ENCODE peak calls at places on chromosomes 12 and 14, in six cellular contexts. One of them, this sample, is unnamed.
A peak's percentile ranks its signal among the peaks of the same experiment; 100 is the strongest.

GRCh38 chr12:93245543-93245942 is 132.2 kb upstream of the NUDT4 start:
- DNase-seq in mesenchymal stem cell: no peak
- DNase-seq in IMR-90: no peak
- DNase-seq in H9: no peak
- DNase-seq in trophoblast cell: no peak
- DNase-seq in H1: no peak
- DNase-seq in this sample: no peak

GRCh38 chr12:6089041-6089823 is 35.2 kb downstream of the VWF start:
- DNase-seq in mesenchymal stem cell: no peak
- DNase-seq in IMR-90: peak; percentile 52
- DNase-seq in H9: peak; percentile 71
- DNase-seq in trophoblast cell: no peak
- DNase-seq in H1: no peak
- DNase-seq in this sample: no peak

GRCh38 chr14:34536951-34537676 is 2.4 kb downstream of the EAPP start:
- DNase-seq in mesenchymal stem cell: peak; percentile 37
- DNase-seq in IMR-90: peak; percentile 76
- DNase-seq in H9: no peak
- DNase-seq in trophoblast cell: peak; percentile 32
- DNase-seq in H1: no peak
- DNase-seq in this sample: no peak

GRCh38 chr12:88163371-88163770 is 21.3 kb downstream of the TMTC3 start:
- DNase-seq in mesenchymal stem cell: no peak
- DNase-seq in IMR-90: no peak
- DNase-seq in H9: no peak
- DNase-seq in trophoblast cell: no peak
- DNase-seq in H1: no peak
- DNase-seq in this sample: no peak

GRCh38 chr12:76782440-76782996 is 18.6 kb downstream of the ZDHHC17 start:
- DNase-seq in mesenchymal stem cell: peak; percentile 35
- DNase-seq in IMR-90: no peak
- DNase-seq in H9: no peak
- DNase-seq in trophoblast cell: no peak
- DNase-seq in H1: no peak
- DNase-seq in this sample: no peak

GRCh38 chr14:79044894-79045624 is 874.9 kb downstream of the NRXN3 start:
- DNase-seq in mesenchymal stem cell: peak; percentile 51
- DNase-seq in IMR-90: peak; percentile 88
- DNase-seq in H9: peak; percentile 61
- DNase-seq in trophoblast cell: peak; percentile 93
- DNase-seq in H1: no peak
- DNase-seq in this sample: no peak

GRCh38 chr14:63897706-63898105 is 44.9 kb downstream of the SYNE2 start:
- DNase-seq in mesenchymal stem cell: peak; percentile 57
- DNase-seq in IMR-90: peak; percentile 70
- DNase-seq in H9: no peak
- DNase-seq in trophoblast cell: peak; percentile 46
- DNase-seq in H1: no peak
- DNase-seq in this sample: no peak

GRCh38 chr12:26971963-26972362 is 33.7 kb downstream of the FGFR1OP2 start:
- DNase-seq in mesenchymal stem cell: no peak
- DNase-seq in IMR-90: no peak
- DNase-seq in H9: no peak
- DNase-seq in trophoblast cell: no peak
- DNase-seq in H1: no peak
- DNase-seq in this sample: no peak

GRCh38 chr12:20212658-20213387 is 155.5 kb upstream of the PDE3A start:
- DNase-seq in mesenchymal stem cell: peak; percentile 99
- DNase-seq in IMR-90: peak; percentile 98
- DNase-seq in H9: peak; percentile 93
- DNase-seq in trophoblast cell: peak; percentile 27
- DNase-seq in H1: peak; percentile 54
- DNase-seq in this sample: peak; percentile 96

GRCh38 chr12:104480012-104480411 is 23.3 kb downstream of the CHST11 start:
- DNase-seq in mesenchymal stem cell: no peak
- DNase-seq in IMR-90: no peak
- DNase-seq in H9: no peak
- DNase-seq in trophoblast cell: no peak
- DNase-seq in H1: no peak
- DNase-seq in this sample: no peak

GRCh38 chr12:121823101-121823726 is 19.4 kb downstream of the SETD1B start:
- DNase-seq in mesenchymal stem cell: no peak
- DNase-seq in IMR-90: no peak
- DNase-seq in H9: peak; percentile 47
- DNase-seq in trophoblast cell: no peak
- DNase-seq in H1: no peak
- DNase-seq in this sample: no peak

GRCh38 chr12:49673446-49674317 is 33.5 kb downstream of the FMNL3 start:
- DNase-seq in mesenchymal stem cell: peak; percentile 98
- DNase-seq in IMR-90: peak; percentile 94
- DNase-seq in H9: peak; percentile 85
- DNase-seq in trophoblast cell: peak; percentile 35
- DNase-seq in H1: peak; percentile 61
- DNase-seq in this sample: peak; percentile 69

GRCh38 chr12:107523760-107524558 is 161.6 kb upstream of the PWP1 start:
- DNase-seq in mesenchymal stem cell: no peak
- DNase-seq in IMR-90: no peak
- DNase-seq in H9: no peak
- DNase-seq in trophoblast cell: no peak
- DNase-seq in H1: no peak
- DNase-seq in this sample: no peak

GRCh38 chr12:131714759-131715158 is 3.9 kb downstream of the SFSWAP start:
- DNase-seq in mesenchymal stem cell: no peak
- DNase-seq in IMR-90: no peak
- DNase-seq in H9: no peak
- DNase-seq in trophoblast cell: no peak
- DNase-seq in H1: no peak
- DNase-seq in this sample: no peak

GRCh38 chr12:131711551-131712205 is 788 bp downstream of the SFSWAP start:
- DNase-seq in mesenchymal stem cell: peak; percentile 7
- DNase-seq in IMR-90: no peak
- DNase-seq in H9: no peak
- DNase-seq in trophoblast cell: no peak
- DNase-seq in H1: no peak
- DNase-seq in this sample: no peak

GRCh38 chr12:131709226-131709625 is 1.7 kb upstream of the SFSWAP start:
- DNase-seq in mesenchymal stem cell: no peak
- DNase-seq in IMR-90: no peak
- DNase-seq in H9: no peak
- DNase-seq in trophoblast cell: no peak
- DNase-seq in H1: no peak
- DNase-seq in this sample: no peak

GRCh38 chr12:131713349-131713748 is 2.5 kb downstream of the SFSWAP start:
- DNase-seq in mesenchymal stem cell: no peak
- DNase-seq in IMR-90: no peak
- DNase-seq in H9: no peak
- DNase-seq in trophoblast cell: no peak
- DNase-seq in H1: no peak
- DNase-seq in this sample: no peak

DNA sequence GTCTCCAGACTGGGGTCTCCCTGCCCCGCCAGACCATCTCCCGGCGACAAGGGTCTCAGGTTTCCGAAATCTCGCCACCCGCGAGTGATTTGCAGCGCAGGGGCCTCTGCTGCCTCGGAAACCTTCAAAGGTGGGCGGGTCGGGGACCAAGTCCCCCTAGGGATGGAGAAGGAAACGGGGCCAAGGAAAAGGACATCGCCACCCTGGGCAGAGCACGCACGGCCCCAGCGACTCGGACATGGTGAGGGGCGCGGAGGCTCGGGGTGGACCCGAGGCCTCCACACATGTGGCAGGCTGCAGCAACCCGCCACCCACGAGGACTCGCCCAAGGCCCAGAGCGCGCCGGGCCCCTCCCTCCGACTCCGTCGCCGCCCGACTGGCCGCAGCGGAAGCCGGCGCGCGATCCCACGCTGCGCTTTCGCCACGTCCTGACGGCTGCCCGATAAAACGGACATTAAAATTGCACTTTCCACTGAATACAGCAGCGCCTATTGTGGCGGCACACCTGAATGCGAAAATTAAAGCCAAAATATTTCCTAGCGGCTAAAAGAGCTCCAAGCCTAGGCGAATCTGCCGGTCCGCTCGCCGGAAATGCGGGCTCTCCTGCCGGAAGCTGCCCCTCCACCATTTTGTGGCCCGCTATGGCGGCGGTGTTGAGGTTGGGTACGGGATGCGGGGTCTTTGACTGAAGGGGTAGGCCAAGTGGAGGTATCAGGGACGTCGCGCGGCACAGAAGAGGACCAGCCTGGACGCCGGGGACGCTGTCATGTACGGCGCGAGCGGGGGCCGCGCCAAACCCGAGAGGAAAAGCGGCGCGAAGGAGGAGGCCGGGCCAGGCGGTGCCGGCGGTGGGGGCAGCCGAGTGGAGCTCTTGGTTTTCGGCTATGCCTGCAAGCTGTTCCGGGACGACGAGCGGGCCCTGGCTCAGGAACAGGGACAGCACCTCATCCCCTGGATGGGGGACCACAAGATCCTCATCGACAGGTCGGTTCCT is at the start of gene SFSWAP:
- DNase-seq in mesenchymal stem cell: peak; percentile 85
- DNase-seq in IMR-90: peak; percentile 65
- DNase-seq in H9: peak; percentile 79
- DNase-seq in trophoblast cell: peak; percentile 57
- DNase-seq in H1: peak; percentile 87
- DNase-seq in this sample: peak; percentile 79
- H2AK5ac ChIP-seq in mesenchymal stem cell: no peak within 1 kb of the TSS
- H2AK5ac ChIP-seq in IMR-90: peak within 1 kb of the TSS; percentile 90
- H2AK5ac ChIP-seq in H9: peak within 1 kb of the TSS; percentile 28
- H2AK5ac ChIP-seq in trophoblast cell: peak within 1 kb of the TSS; percentile 87
- H2AK5ac ChIP-seq in H1: peak within 1 kb of the TSS; percentile 94
- H2AK5ac ChIP-seq in this sample: peak within 1 kb of the TSS; percentile 90

GRCh38 chr12:2344476-2344875 is 291.7 kb downstream of the CACNA1C start:
- DNase-seq in mesenchymal stem cell: no peak
- DNase-seq in IMR-90: no peak
- DNase-seq in H9: no peak
- DNase-seq in trophoblast cell: no peak
- DNase-seq in H1: no peak
- DNase-seq in this sample: no peak

GRCh38 chr12:2345902-2346301 is 293.1 kb downstream of the CACNA1C start:
- DNase-seq in mesenchymal stem cell: no peak
- DNase-seq in IMR-90: no peak
- DNase-seq in H9: no peak
- DNase-seq in trophoblast cell: no peak
- DNase-seq in H1: no peak
- DNase-seq in this sample: no peak

GRCh38 chr12:2341871-2342270 is 289.1 kb downstream of the CACNA1C start:
- DNase-seq in mesenchymal stem cell: peak; percentile 95
- DNase-seq in IMR-90: peak; percentile 89
- DNase-seq in H9: no peak
- DNase-seq in trophoblast cell: no peak
- DNase-seq in H1: no peak
- DNase-seq in this sample: no peak

GRCh38 chr12:2344892-2345291 is 292.1 kb downstream of the CACNA1C start:
- DNase-seq in mesenchymal stem cell: no peak
- DNase-seq in IMR-90: no peak
- DNase-seq in H9: no peak
- DNase-seq in trophoblast cell: no peak
- DNase-seq in H1: no peak
- DNase-seq in this sample: no peak

DNA sequence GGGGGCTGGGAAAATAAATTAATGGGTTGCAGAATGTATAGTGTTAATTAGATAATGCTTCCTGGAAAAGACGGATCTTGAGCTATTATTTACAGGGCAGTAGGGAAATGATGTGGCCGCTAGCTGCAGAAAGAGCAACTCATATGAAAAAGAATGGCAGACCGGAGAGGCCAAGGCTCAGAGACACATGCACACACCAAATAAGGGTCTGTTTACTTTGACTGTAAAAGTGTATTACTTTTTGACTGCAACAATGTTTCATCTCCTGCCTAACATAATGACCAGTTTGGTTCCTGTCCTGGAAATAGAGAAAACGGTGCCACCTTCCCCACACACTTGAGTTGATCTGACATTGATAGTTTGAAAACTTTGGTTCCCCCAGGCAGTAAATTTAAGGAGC is 290.9 kb downstream of the CACNA1C start:
- DNase-seq in mesenchymal stem cell: peak; percentile 32
- DNase-seq in IMR-90: no peak
- DNase-seq in H9: no peak
- DNase-seq in trophoblast cell: no peak
- DNase-seq in H1: no peak
- DNase-seq in this sample: no peak
- H4K91ac ChIP-seq in mesenchymal stem cell: no peak overlapping the region
- H4K91ac ChIP-seq in IMR-90: no peak overlapping the region
- H4K91ac ChIP-seq in H9: no peak overlapping the region
- H4K91ac ChIP-seq in trophoblast cell: no peak overlapping the region
- H4K91ac ChIP-seq in H1: no peak overlapping the region
- H4K91ac ChIP-seq in this sample: no peak overlapping the region

GRCh38 chr12:52990206-52990605 is 16.1 kb upstream of the EIF4B start:
- DNase-seq in mesenchymal stem cell: peak; percentile 38
- DNase-seq in IMR-90: peak; percentile 54
- DNase-seq in H9: no peak
- DNase-seq in trophoblast cell: no peak
- DNase-seq in H1: no peak
- DNase-seq in this sample: no peak
- H2AK5ac ChIP-seq in mesenchymal stem cell: no peak overlapping the region
- H2AK5ac ChIP-seq in IMR-90: no peak overlapping the region
- H2AK5ac ChIP-seq in H9: no peak overlapping the region
- H2AK5ac ChIP-seq in trophoblast cell: no peak overlapping the region
- H2AK5ac ChIP-seq in H1: no peak overlapping the region
- H2AK5ac ChIP-seq in this sample: no peak overlapping the region

GRCh38 chr12:1974812-1975211 is 29.4 kb downstream of the DCP1B start:
- DNase-seq in mesenchymal stem cell: no peak
- DNase-seq in IMR-90: no peak
- DNase-seq in H9: no peak
- DNase-seq in trophoblast cell: no peak
- DNase-seq in H1: no peak
- DNase-seq in this sample: no peak

GRCh38 chr12:1977109-1977508 is 27.1 kb downstream of the DCP1B start:
- DNase-seq in mesenchymal stem cell: no peak
- DNase-seq in IMR-90: no peak
- DNase-seq in H9: no peak
- DNase-seq in trophoblast cell: no peak
- DNase-seq in H1: no peak
- DNase-seq in this sample: no peak

GRCh38 chr12:1970331-1970900 is 33.8 kb downstream of the DCP1B start:
- DNase-seq in mesenchymal stem cell: no peak
- DNase-seq in IMR-90: no peak
- DNase-seq in H9: no peak
- DNase-seq in trophoblast cell: no peak
- DNase-seq in H1: no peak
- DNase-seq in this sample: no peak

GRCh38 chr12:1972260-1972659 is 32.0 kb downstream of the DCP1B start:
- DNase-seq in mesenchymal stem cell: peak; percentile 42
- DNase-seq in IMR-90: peak; percentile 74
- DNase-seq in H9: no peak
- DNase-seq in trophoblast cell: no peak
- DNase-seq in H1: no peak
- DNase-seq in this sample: no peak

DNA sequence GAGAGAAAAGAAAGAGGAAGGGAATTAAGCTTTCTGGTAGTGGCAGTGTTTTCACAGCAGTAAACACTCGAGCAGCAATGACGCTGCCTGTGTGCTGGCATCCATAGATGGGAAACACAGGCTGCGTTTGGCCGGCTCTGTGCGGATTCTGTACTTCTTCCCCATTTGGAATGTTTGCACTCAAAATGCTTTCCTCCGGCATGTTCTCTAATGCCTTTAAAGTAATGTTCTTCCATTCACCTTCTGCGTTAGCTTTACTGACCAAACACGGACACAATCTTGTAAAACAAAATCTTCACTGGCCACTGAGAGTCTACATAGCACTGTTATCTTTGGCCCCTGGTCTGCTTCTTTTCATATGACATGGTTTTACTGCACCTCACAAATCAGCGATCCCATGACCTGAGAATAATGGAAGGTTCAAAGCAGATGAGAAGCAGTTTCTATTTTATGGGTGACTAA is 31.4 kb downstream of the DCP1B start:
- DNase-seq in mesenchymal stem cell: peak; percentile 71
- DNase-seq in IMR-90: peak; percentile 63
- DNase-seq in H9: no peak
- DNase-seq in trophoblast cell: no peak
- DNase-seq in H1: no peak
- DNase-seq in this sample: no peak
- H4K91ac ChIP-seq in mesenchymal stem cell: no peak overlapping the region
- H4K91ac ChIP-seq in IMR-90: peak overlapping the region; percentile 1
- H4K91ac ChIP-seq in H9: no peak overlapping the region
- H4K91ac ChIP-seq in trophoblast cell: no peak overlapping the region
- H4K91ac ChIP-seq in H1: no peak overlapping the region
- H4K91ac ChIP-seq in this sample: no peak overlapping the region

This sample was measured in neuronal stem cell.